ENCODE peak calls at places on chromosome 17, in four cellular contexts. L, G, T and U are unnamed samples. For H3K79me1, the result is how much of the 10 kb centered on the place peaks cover.

GRCh38 chr17:9232155-9232475 is 210.8 kb downstream of the NTN1 start:
- DNase-seq in L (no peak), G (no peak), T (no peak), U (no peak)

GRCh38 chr17:49523706-49524472 is 28.8 kb downstream of the NGFR start:
- DNase-seq in L (no peak), G (no peak), T (peak), U (no peak)

GRCh38 chr17:61285483-61286320 is 113.9 kb upstream of the TBX2 start:
- DNase-seq in L (peak), G (peak), T (peak), U (no peak)

GRCh38 chr17:51029568-51030463 is 90.9 kb downstream of the SPAG9 start:
- DNase-seq in L (no peak), G (peak), T (no peak), U (no peak)

GRCh38 chr17:82548681-82549303 is 29.3 kb downstream of the FOXK2 start:
- DNase-seq in L (no peak), G (no peak), T (no peak), U (no peak)

GRCh38 chr17:49021768-49022103 is 24.6 kb downstream of the IGF2BP1 start:
- DNase-seq in L (no peak), G (no peak), T (no peak), U (no peak)

GRCh38 chr17:75475851-75476250 is 19.4 kb downstream of the TMEM94 start:
- DNase-seq in L (no peak), G (peak), T (no peak), U (no peak)

GRCh38 chr17:28748852-28749515 is 5.2 kb downstream of the TRAF4 start:
- DNase-seq in L (no peak), G (no peak), T (peak), U (no peak)

GRCh38 chr17:63740464-63741181 is 976 bp downstream of the STRADA start:
- DNase-seq in L (peak), G (peak), T (no peak), U (no peak)

GRCh38 chr17:73910216-73910615 is 266.0 kb upstream of the SDK2 start:
- DNase-seq in L (no peak), G (no peak), T (no peak), U (no peak)

GRCh38 chr17:20008242-20009051 is 712 bp upstream of the SPECC1 start:
- DNase-seq in L (peak), G (no peak), T (peak), U (no peak)

GRCh38 chr17:8153550-8153956 is 1.3 kb upstream of the PER1 start:
- DNase-seq in L (peak), G (peak), T (peak), U (no peak)

GRCh38 chr17:60165976-60166375 is 16.2 kb downstream of the CA4 start:
- DNase-seq in L (peak), G (no peak), T (no peak), U (no peak)

GRCh38 chr17:7852262-7852670 is 2.6 kb upstream of the TMEM88 start:
- DNase-seq in L (no peak), G (no peak), T (no peak), U (no peak)

GRCh38 chr17:20266806-20267458 is 200.4 kb downstream of the LGALS9B start:
- DNase-seq in L (no peak), G (peak), T (no peak), U (no peak)

GRCh38 chr17:9837551-9838471 is 12.1 kb downstream of the GLP2R start:
- DNase-seq in L (no peak), G (peak), T (peak), U (no peak)

GRCh38 chr17:31593806-31594205 is 202.3 kb downstream of the RAB11FIP4 start:
- DNase-seq in L (no peak), G (peak), T (no peak), U (no peak)

GRCh38 chr17:32803544-32803943 is 73.4 kb downstream of the MYO1D start:
- DNase-seq in L (no peak), G (no peak), T (no peak), U (no peak)

GRCh38 chr17:16551878-16552636 is 16.9 kb downstream of the ZNF287 start:
- DNase-seq in L (peak), G (no peak), T (no peak), U (no peak)

GRCh38 chr17:74280093-74280513 is 6.1 kb downstream of the DNAI2 start:
- DNase-seq in L (no peak), G (no peak), T (no peak), U (no peak)

GRCh38 chr17:57506253-57506911 is 238.7 kb downstream of the CCDC182 start:
- DNase-seq in L (no peak), G (no peak), T (no peak), U (no peak)

GRCh38 chr17:1557355-1558095 is 5.1 kb downstream of the PITPNA start:
- DNase-seq in L (no peak), G (peak), T (no peak), U (no peak)

GRCh38 chr17:49753959-49754391 is 10.0 kb downstream of the FAM117A start:
- DNase-seq in L (no peak), G (no peak), T (no peak), U (no peak)

GRCh38 chr17:77563439-77564102 is 394.9 kb upstream of the TNRC6C start:
- DNase-seq in L (no peak), G (no peak), T (no peak), U (no peak)

GRCh38 chr17:28918295-28918694 is 15.4 kb upstream of the DHRS13 start:
- DNase-seq in L (no peak), G (no peak), T (no peak), U (no peak)

GRCh38 chr17:39955726-39956225 is 7.0 kb upstream of the GSDMA start:
- DNase-seq in L (no peak), G (no peak), T (no peak), U (no peak)

GRCh38 chr17:40069751-40070643 is 7.2 kb downstream of the THRA start:
- DNase-seq in L (no peak), G (peak), T (peak), U (no peak)

GRCh38 chr17:4604111-4604644 is 19.8 kb downstream of the SMTNL2 start:
- DNase-seq in L (no peak), G (peak), T (no peak), U (no peak)

GRCh38 chr17:49443862-49444261 is 29.2 kb upstream of the PHB1 start:
- DNase-seq in L (no peak), G (peak), T (no peak), U (no peak)

GRCh38 chr17:37742762-37743611 is 1.9 kb downstream of the HNF1B start:
- DNase-seq in L (peak), G (no peak), T (peak), U (peak)

GRCh38 chr17:51948128-51948527 is 210.4 kb downstream of the CA10 start:
- DNase-seq in L (no peak), G (no peak), T (no peak), U (no peak)

GRCh38 chr17:63694974-63695773 is 4.8 kb downstream of the LIMD2 start:
- DNase-seq in L (no peak), G (no peak), T (no peak), U (no peak)

GRCh38 chr17:6353161-6353560 is 81.8 kb downstream of the AIPL1 start:
- DNase-seq in L (no peak), G (no peak), T (no peak), U (no peak)

GRCh38 chr17:60602385-60602742 is 2.4 kb downstream of the PPM1D start:
- DNase-seq in L (peak), G (no peak), T (no peak), U (no peak)

GRCh38 chr17:68565656-68566055 is 35.5 kb downstream of the FAM20A start:
- DNase-seq in L (no peak), G (no peak), T (no peak), U (no peak)
- H3K79me1 ChIP-seq in L (under half), G (under half), T (under half), U (under half)

DNA sequence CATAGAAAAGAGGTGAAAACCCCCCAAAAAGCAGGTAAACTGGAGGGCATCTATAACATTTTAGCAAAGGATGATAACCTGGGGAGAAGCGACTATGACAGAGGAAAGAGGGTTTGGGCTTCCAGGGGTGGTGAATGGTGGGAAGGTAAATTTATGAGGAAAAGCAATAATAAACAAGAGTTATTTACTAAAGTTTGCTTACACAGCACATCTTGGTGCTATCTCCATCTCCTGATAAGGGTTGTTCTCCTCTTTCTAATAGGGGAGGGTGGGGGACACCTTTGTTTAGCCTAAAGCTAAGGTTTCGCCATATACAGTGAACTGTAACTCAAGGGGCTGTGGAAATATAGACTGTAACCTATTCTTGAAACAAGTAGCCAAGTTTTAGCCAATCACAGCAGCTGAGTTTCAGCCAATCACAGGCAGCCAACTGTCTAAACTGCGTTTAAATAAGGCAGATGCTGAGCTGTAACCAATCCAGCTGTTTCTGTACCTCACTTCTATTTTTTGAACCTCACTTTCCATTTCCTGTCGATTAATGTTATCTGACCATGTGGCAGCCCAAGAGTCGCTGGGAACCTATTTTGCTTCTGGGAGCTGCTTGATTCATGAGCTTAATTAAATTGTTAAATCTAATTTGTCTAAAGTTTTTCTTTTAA is 191.8 kb downstream of the MAP2K6 start:
- DNase-seq in L (no peak), G (no peak), T (no peak), U (no peak)
- H3K4ac ChIP-seq in L (peak), G (peak), T (no peak), U (no peak)

GRCh38 chr17:35684046-35684802 is 47.2 kb upstream of the RASL10B start:
- DNase-seq in L (peak), G (peak), T (peak), U (peak)

GRCh38 chr17:35679007-35679682 is 52.3 kb upstream of the RASL10B start:
- DNase-seq in L (no peak), G (no peak), T (no peak), U (no peak)

DNA sequence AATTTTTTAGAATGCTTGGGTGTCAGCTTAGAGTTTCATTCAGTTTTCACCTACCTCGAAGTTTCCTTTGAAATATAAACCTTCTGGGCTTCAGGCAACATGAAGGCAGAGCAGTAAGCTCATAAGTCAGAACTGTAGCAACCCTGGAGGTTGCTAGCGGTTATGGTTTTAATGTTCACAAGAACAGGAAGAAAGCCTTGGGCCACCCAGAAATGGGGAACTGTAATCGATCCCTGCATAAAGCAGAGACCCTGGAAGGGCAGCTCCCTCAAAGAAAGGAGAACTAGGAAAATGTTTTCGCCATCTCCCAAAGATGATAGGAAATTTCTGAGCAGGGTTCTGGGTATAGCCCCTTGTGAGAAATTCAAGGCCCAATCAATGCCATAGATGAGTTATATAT is 47.9 kb upstream of the RASL10B start:
- DNase-seq in L (no peak), G (no peak), T (no peak), U (no peak)
- H2AK5ac ChIP-seq in L (no peak), G (no peak), T (no peak), U (no peak)

GRCh38 chr17:65047939-65048338 is 8.6 kb downstream of the GNA13 start:
- DNase-seq in L (no peak), G (peak), T (no peak), U (no peak)
- H3K79me1 ChIP-seq in L (under half), G (half or more), T (under half), U (under half)

GRCh38 chr17:81049372-81049911 is 14.5 kb downstream of the BAIAP2 start:
- DNase-seq in L (no peak), G (no peak), T (no peak), U (no peak)
- H3K4ac ChIP-seq in L (no peak), G (no peak), T (no peak), U (no peak)

DNA sequence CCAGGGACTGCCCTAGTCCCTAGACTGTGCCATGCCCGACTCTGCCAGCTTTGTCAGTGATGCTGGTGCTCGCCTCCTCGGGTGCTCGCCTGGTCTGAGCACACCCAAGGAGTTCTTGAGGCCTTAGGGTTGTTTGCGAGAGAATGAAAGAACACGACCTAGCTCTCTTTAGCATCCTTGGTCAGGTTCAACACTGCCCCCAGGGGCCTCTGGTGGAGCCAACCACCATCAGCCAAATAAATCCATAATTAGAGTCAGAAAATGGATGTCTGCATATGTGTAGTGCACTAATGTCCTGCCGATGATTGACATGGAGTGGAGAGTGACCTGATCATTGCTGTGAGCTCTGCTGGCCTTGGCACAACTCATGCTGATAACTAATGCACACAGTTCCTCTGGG is 8.2 kb upstream of the STH start:
- DNase-seq in L (no peak), G (no peak), T (no peak), U (no peak)
- H2AK5ac ChIP-seq in L (no peak), G (no peak), T (no peak), U (no peak)

GRCh38 chr17:17769869-17770361 is 66.9 kb downstream of the SREBF1 start:
- DNase-seq in L (no peak), G (no peak), T (no peak), U (no peak)
- H3K79me1 ChIP-seq in L (under half), G (half or more), T (under half), U (under half)